ENCODE peak calls at places on chromosomes 6 and 20, in eight cellular contexts. One of them, this sample, is unnamed.

GRCh38 chr6:77879527-77879926 is 226.7 kb downstream of the MEI4 start:
- DNase-seq in HepG2: peak
- DNase-seq in SK-N-SH: no peak
- DNase-seq in GM12878: no peak
- DNase-seq in tibial nerve: no peak
- DNase-seq in upper lobe of left lung: no peak
- DNase-seq in A549: no peak
- DNase-seq in stomach: no peak
- DNase-seq in this sample: no peak

GRCh38 chr6:168169624-168170023 is 90.6 kb upstream of the FRMD1 start:
- DNase-seq in HepG2: no peak
- DNase-seq in SK-N-SH: no peak
- DNase-seq in GM12878: no peak
- DNase-seq in tibial nerve: no peak
- DNase-seq in upper lobe of left lung: no peak
- DNase-seq in A549: no peak
- DNase-seq in stomach: no peak
- DNase-seq in this sample: no peak

GRCh38 chr20:145877-146276 is 3.5 kb downstream of the DEFB126 start:
- DNase-seq in HepG2: no peak
- DNase-seq in SK-N-SH: no peak
- DNase-seq in GM12878: no peak
- DNase-seq in tibial nerve: no peak
- DNase-seq in upper lobe of left lung: no peak
- DNase-seq in A549: no peak
- DNase-seq in stomach: no peak
- DNase-seq in this sample: no peak

GRCh38 chr6:159104163-159104885 is 59.5 kb upstream of the TAGAP start:
- DNase-seq in HepG2: peak
- DNase-seq in SK-N-SH: peak
- DNase-seq in GM12878: no peak
- DNase-seq in tibial nerve: no peak
- DNase-seq in upper lobe of left lung: peak
- DNase-seq in A549: peak
- DNase-seq in stomach: peak
- DNase-seq in this sample: peak

GRCh38 chr6:110518281-110518623 is 41.8 kb upstream of the SLC22A16 start:
- DNase-seq in HepG2: peak
- DNase-seq in SK-N-SH: peak
- DNase-seq in GM12878: no peak
- DNase-seq in tibial nerve: no peak
- DNase-seq in upper lobe of left lung: no peak
- DNase-seq in A549: peak
- DNase-seq in stomach: no peak
- DNase-seq in this sample: no peak

GRCh38 chr6:27839303-27840081 is 72.7 kb downstream of the OR2B2 start:
- DNase-seq in HepG2: peak
- DNase-seq in SK-N-SH: peak
- DNase-seq in GM12878: no peak
- DNase-seq in tibial nerve: peak
- DNase-seq in upper lobe of left lung: no peak
- DNase-seq in A549: peak
- DNase-seq in stomach: peak
- DNase-seq in this sample: peak

GRCh38 chr6:306641-307061 is 14.4 kb downstream of the DUSP22 start:
- DNase-seq in HepG2: no peak
- DNase-seq in SK-N-SH: no peak
- DNase-seq in GM12878: no peak
- DNase-seq in tibial nerve: no peak
- DNase-seq in upper lobe of left lung: no peak
- DNase-seq in A549: no peak
- DNase-seq in stomach: peak
- DNase-seq in this sample: no peak

GRCh38 chr20:4795394-4795793 is 73.7 kb downstream of the PRND start:
- DNase-seq in HepG2: peak
- DNase-seq in SK-N-SH: no peak
- DNase-seq in GM12878: no peak
- DNase-seq in tibial nerve: peak
- DNase-seq in upper lobe of left lung: no peak
- DNase-seq in A549: peak
- DNase-seq in stomach: no peak
- DNase-seq in this sample: no peak

GRCh38 chr6:159043236-159043635 is 1.6 kb downstream of the TAGAP start:
- DNase-seq in HepG2: no peak
- DNase-seq in SK-N-SH: no peak
- DNase-seq in GM12878: no peak
- DNase-seq in tibial nerve: no peak
- DNase-seq in upper lobe of left lung: no peak
- DNase-seq in A549: no peak
- DNase-seq in stomach: no peak
- DNase-seq in this sample: no peak

GRCh38 chr6:128161839-128162238 is 261.0 kb upstream of the THEMIS start:
- DNase-seq in HepG2: no peak
- DNase-seq in SK-N-SH: no peak
- DNase-seq in GM12878: no peak
- DNase-seq in tibial nerve: no peak
- DNase-seq in upper lobe of left lung: no peak
- DNase-seq in A549: no peak
- DNase-seq in stomach: no peak
- DNase-seq in this sample: no peak

GRCh38 chr20:18362916-18363315 is 74.6 kb downstream of the ZNF133 start:
- DNase-seq in HepG2: no peak
- DNase-seq in SK-N-SH: no peak
- DNase-seq in GM12878: no peak
- DNase-seq in tibial nerve: no peak
- DNase-seq in upper lobe of left lung: peak
- DNase-seq in A549: no peak
- DNase-seq in stomach: no peak
- DNase-seq in this sample: no peak

GRCh38 chr20:44945261-44945660 is 14.9 kb downstream of the TOMM34 start:
- DNase-seq in HepG2: no peak
- DNase-seq in SK-N-SH: no peak
- DNase-seq in GM12878: no peak
- DNase-seq in tibial nerve: no peak
- DNase-seq in upper lobe of left lung: no peak
- DNase-seq in A549: no peak
- DNase-seq in stomach: no peak
- DNase-seq in this sample: no peak

GRCh38 chr6:148934534-148934933 is 187.7 kb downstream of the UST start:
- DNase-seq in HepG2: no peak
- DNase-seq in SK-N-SH: no peak
- DNase-seq in GM12878: no peak
- DNase-seq in tibial nerve: peak
- DNase-seq in upper lobe of left lung: no peak
- DNase-seq in A549: no peak
- DNase-seq in stomach: no peak
- DNase-seq in this sample: peak

GRCh38 chr6:35474129-35474977 is 6.2 kb downstream of the RPL10A start:
- DNase-seq in HepG2: no peak
- DNase-seq in SK-N-SH: no peak
- DNase-seq in GM12878: no peak
- DNase-seq in tibial nerve: no peak
- DNase-seq in upper lobe of left lung: no peak
- DNase-seq in A549: no peak
- DNase-seq in stomach: no peak
- DNase-seq in this sample: no peak

GRCh38 chr6:49342410-49342809 is 120.6 kb downstream of the MMUT start:
- DNase-seq in HepG2: no peak
- DNase-seq in SK-N-SH: no peak
- DNase-seq in GM12878: no peak
- DNase-seq in tibial nerve: no peak
- DNase-seq in upper lobe of left lung: no peak
- DNase-seq in A549: no peak
- DNase-seq in stomach: no peak
- DNase-seq in this sample: no peak

GRCh38 chr20:23918896-23919295 is 39.3 kb upstream of the CST5 start:
- DNase-seq in HepG2: no peak
- DNase-seq in SK-N-SH: no peak
- DNase-seq in GM12878: no peak
- DNase-seq in tibial nerve: no peak
- DNase-seq in upper lobe of left lung: peak
- DNase-seq in A549: no peak
- DNase-seq in stomach: no peak
- DNase-seq in this sample: no peak

GRCh38 chr20:59331721-59332329 is 31.4 kb downstream of the EDN3 start:
- DNase-seq in HepG2: no peak
- DNase-seq in SK-N-SH: no peak
- DNase-seq in GM12878: no peak
- DNase-seq in tibial nerve: no peak
- DNase-seq in upper lobe of left lung: no peak
- DNase-seq in A549: no peak
- DNase-seq in stomach: no peak
- DNase-seq in this sample: no peak

GRCh38 chr20:3652217-3652616 is 11.0 kb downstream of the GFRA4 start:
- DNase-seq in HepG2: no peak
- DNase-seq in SK-N-SH: no peak
- DNase-seq in GM12878: no peak
- DNase-seq in tibial nerve: no peak
- DNase-seq in upper lobe of left lung: no peak
- DNase-seq in A549: no peak
- DNase-seq in stomach: peak
- DNase-seq in this sample: no peak

GRCh38 chr6:109475625-109476024 is 7.4 kb downstream of the ZBTB24 start:
- DNase-seq in HepG2: no peak
- DNase-seq in SK-N-SH: no peak
- DNase-seq in GM12878: no peak
- DNase-seq in tibial nerve: no peak
- DNase-seq in upper lobe of left lung: no peak
- DNase-seq in A549: no peak
- DNase-seq in stomach: no peak
- DNase-seq in this sample: no peak

GRCh38 chr20:10531848-10532247 is 96.7 kb downstream of the SLX4IP start:
- DNase-seq in HepG2: no peak
- DNase-seq in SK-N-SH: no peak
- DNase-seq in GM12878: no peak
- DNase-seq in tibial nerve: no peak
- DNase-seq in upper lobe of left lung: no peak
- DNase-seq in A549: no peak
- DNase-seq in stomach: no peak
- DNase-seq in this sample: no peak

GRCh38 chr6:51480040-51480439 is 607.4 kb downstream of the PKHD1 start:
- DNase-seq in HepG2: peak
- DNase-seq in SK-N-SH: no peak
- DNase-seq in GM12878: no peak
- DNase-seq in tibial nerve: no peak
- DNase-seq in upper lobe of left lung: no peak
- DNase-seq in A549: no peak
- DNase-seq in stomach: no peak
- DNase-seq in this sample: no peak
- TF ChIP-seq EP300 in HepG2: no peak
- TF ChIP-seq EP300 in SK-N-SH: no peak
- TF ChIP-seq EP300 in GM12878: no peak
- TF ChIP-seq EP300 in tibial nerve: no peak
- TF ChIP-seq EP300 in upper lobe of left lung: no peak
- TF ChIP-seq EP300 in A549: no peak
- TF ChIP-seq EP300 in stomach: no peak
- TF ChIP-seq EP300 in this sample: no peak

GRCh38 chr6:11495565-11496145 is 41.9 kb upstream of the TMEM170B start:
- DNase-seq in HepG2: no peak
- DNase-seq in SK-N-SH: no peak
- DNase-seq in GM12878: no peak
- DNase-seq in tibial nerve: no peak
- DNase-seq in upper lobe of left lung: no peak
- DNase-seq in A549: no peak
- DNase-seq in stomach: no peak
- DNase-seq in this sample: no peak
- TF ChIP-seq EP300 in HepG2: no peak
- TF ChIP-seq EP300 in SK-N-SH: no peak
- TF ChIP-seq EP300 in GM12878: no peak
- TF ChIP-seq EP300 in tibial nerve: no peak
- TF ChIP-seq EP300 in upper lobe of left lung: no peak
- TF ChIP-seq EP300 in A549: no peak
- TF ChIP-seq EP300 in stomach: no peak
- TF ChIP-seq EP300 in this sample: no peak

DNA sequence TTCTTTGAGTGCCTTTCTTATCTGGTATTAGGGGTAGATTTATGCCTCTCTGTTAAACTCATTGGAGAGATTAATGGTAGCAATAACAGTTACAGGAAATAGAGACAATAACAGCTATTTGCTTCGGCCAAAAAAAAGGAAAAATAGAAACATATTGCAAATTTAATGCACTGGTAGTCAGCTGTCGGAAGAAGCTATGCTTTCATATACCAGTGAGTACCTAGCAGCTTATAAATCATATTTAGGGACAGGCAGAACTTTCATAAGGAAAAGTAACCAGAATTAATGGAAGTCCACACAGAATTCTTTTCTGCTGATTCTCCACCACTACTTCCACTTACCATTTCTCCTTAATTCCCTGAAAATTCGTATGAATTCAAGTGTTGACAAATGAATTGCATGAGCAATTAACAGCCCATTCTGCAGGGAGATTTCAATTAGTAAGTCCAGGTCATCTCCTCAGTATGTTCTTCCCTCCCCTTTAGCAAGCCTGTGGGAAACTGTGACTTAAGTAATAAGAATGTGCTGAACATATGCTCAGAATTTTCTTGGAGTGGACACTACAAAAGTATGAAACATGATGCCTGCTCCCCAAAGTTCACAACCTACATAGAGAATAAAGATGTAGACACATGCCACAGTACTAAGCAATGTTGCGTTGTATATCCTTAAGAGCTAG is 196.7 kb upstream of the KCNQ5 start:
- DNase-seq in HepG2: no peak
- DNase-seq in SK-N-SH: no peak
- DNase-seq in GM12878: no peak
- DNase-seq in tibial nerve: no peak
- DNase-seq in upper lobe of left lung: no peak
- DNase-seq in A549: no peak
- DNase-seq in stomach: no peak
- DNase-seq in this sample: no peak
- TF ChIP-seq EP300 in HepG2: no peak
- TF ChIP-seq EP300 in SK-N-SH: peak
- TF ChIP-seq EP300 in GM12878: no peak
- TF ChIP-seq EP300 in tibial nerve: no peak
- TF ChIP-seq EP300 in upper lobe of left lung: no peak
- TF ChIP-seq EP300 in A549: no peak
- TF ChIP-seq EP300 in stomach: no peak
- TF ChIP-seq EP300 in this sample: no peak

GRCh38 chr6:56657364-56657763 is 14.7 kb upstream of the DST start:
- DNase-seq in HepG2: no peak
- DNase-seq in SK-N-SH: no peak
- DNase-seq in GM12878: no peak
- DNase-seq in tibial nerve: no peak
- DNase-seq in upper lobe of left lung: no peak
- DNase-seq in A549: no peak
- DNase-seq in stomach: no peak
- DNase-seq in this sample: no peak

GRCh38 chr6:56655250-56655649 is 12.6 kb upstream of the DST start:
- DNase-seq in HepG2: no peak
- DNase-seq in SK-N-SH: no peak
- DNase-seq in GM12878: no peak
- DNase-seq in tibial nerve: no peak
- DNase-seq in upper lobe of left lung: no peak
- DNase-seq in A549: no peak
- DNase-seq in stomach: no peak
- DNase-seq in this sample: no peak

GRCh38 chr6:56652994-56653393 is 10.3 kb upstream of the DST start:
- DNase-seq in HepG2: peak
- DNase-seq in SK-N-SH: no peak
- DNase-seq in GM12878: no peak
- DNase-seq in tibial nerve: no peak
- DNase-seq in upper lobe of left lung: no peak
- DNase-seq in A549: peak
- DNase-seq in stomach: no peak
- DNase-seq in this sample: no peak

GRCh38 chr6:56656466-56656865 is 13.8 kb upstream of the DST start:
- DNase-seq in HepG2: no peak
- DNase-seq in SK-N-SH: no peak
- DNase-seq in GM12878: no peak
- DNase-seq in tibial nerve: no peak
- DNase-seq in upper lobe of left lung: no peak
- DNase-seq in A549: no peak
- DNase-seq in stomach: no peak
- DNase-seq in this sample: no peak

GRCh38 chr6:56655996-56656395 is 13.3 kb upstream of the DST start:
- DNase-seq in HepG2: peak
- DNase-seq in SK-N-SH: no peak
- DNase-seq in GM12878: no peak
- DNase-seq in tibial nerve: no peak
- DNase-seq in upper lobe of left lung: no peak
- DNase-seq in A549: no peak
- DNase-seq in stomach: no peak
- DNase-seq in this sample: no peak
- TF ChIP-seq EP300 in HepG2: no peak
- TF ChIP-seq EP300 in SK-N-SH: no peak
- TF ChIP-seq EP300 in GM12878: no peak
- TF ChIP-seq EP300 in tibial nerve: no peak
- TF ChIP-seq EP300 in upper lobe of left lung: no peak
- TF ChIP-seq EP300 in A549: no peak
- TF ChIP-seq EP300 in stomach: no peak
- TF ChIP-seq EP300 in this sample: no peak

This sample was measured in ovary.